ENCODE peak calls at places on chromosomes 2 and 18, in eight cellular contexts. T is activated CD4-positive, alpha-beta memory T cell treated with anti-CD3 and anti-CD28 coated beads, Interleukin-2, amount 10 ng/mL, durations not matched to agents 7 days and 5 days; V is Right ventricle myocardium inferior; L is midbrain; I is NCI-H510A; S is stimulated activated naive CD8-positive, alpha-beta T cell treated with anti-CD3 and anti-CD28 coated beads, Interleukin-15, Interleukin-2, amounts not matched to agents 100 U/mL and 50 U/mL, for 24 hours; F is activated T-helper 1 cell treated with Interleukin-2 at 50 U/mL for 16 hours; E is effector CD4-positive, alpha-beta T cell. Z is an unnamed sample.
A peak's percentile ranks its signal among the peaks of the same experiment; 100 is the strongest.

GRCh38 chr2:219230201-219230540 is 565 bp downstream of the ANKZF1 start:
- DNase-seq in T (peak; percentile 56), V (peak; percentile 86), L (no peak), I (no peak), S (peak; percentile 75), F (no peak), E (peak; percentile 29), Z (peak; percentile 85)

GRCh38 chr2:196336715-196337617 is 165.6 kb upstream of the STK17B start:
- DNase-seq in T (peak; percentile 23), V (no peak), L (peak; percentile 5), I (no peak), S (peak; percentile 18), F (no peak), E (peak; percentile 4), Z (no peak)

GRCh38 chr2:14751581-14751980 is 119.1 kb downstream of the LRATD1 start:
- DNase-seq in T (no peak), V (no peak), L (no peak), I (no peak), S (no peak), F (no peak), E (no peak), Z (no peak)

GRCh38 chr2:234268314-234268713 is 217.8 kb downstream of the SPP2 start:
- DNase-seq in T (no peak), V (no peak), L (no peak), I (no peak), S (no peak), F (no peak), E (no peak), Z (no peak)

GRCh38 chr18:70394672-70395071 is 105.8 kb downstream of the SOCS6 start:
- DNase-seq in T (no peak), V (no peak), L (no peak), I (no peak), S (no peak), F (no peak), E (no peak), Z (no peak)

GRCh38 chr2:10733584-10733958 is 12.1 kb downstream of the ATP6V1C2 start:
- DNase-seq in T (no peak), V (no peak), L (no peak), I (no peak), S (no peak), F (no peak), E (no peak), Z (no peak)

GRCh38 chr2:237227190-237227988 is 141.7 kb downstream of the COPS8 start:
- DNase-seq in T (peak; percentile 20), V (no peak), L (no peak), I (no peak), S (peak; percentile 27), F (no peak), E (no peak), Z (peak; percentile 64)

GRCh38 chr2:134836986-134837385 is 1.4 kb upstream of the ACMSD start:
- DNase-seq in T (no peak), V (no peak), L (no peak), I (no peak), S (no peak), F (no peak), E (no peak), Z (no peak)

GRCh38 chr2:21231985-21232384 is 108.2 kb downstream of the TDRD15 start:
- DNase-seq in T (no peak), V (no peak), L (peak; percentile 5), I (no peak), S (no peak), F (no peak), E (no peak), Z (no peak)

GRCh38 chr2:232117413-232117812 is 155.9 kb downstream of the DIS3L2 start:
- DNase-seq in T (no peak), V (no peak), L (no peak), I (no peak), S (no peak), F (no peak), E (no peak), Z (no peak)

GRCh38 chr2:124032799-124033198 is 7.7 kb downstream of the CNTNAP5 start:
- DNase-seq in T (no peak), V (no peak), L (no peak), I (no peak), S (no peak), F (no peak), E (no peak), Z (no peak)

GRCh38 chr2:69196327-69197117 is 183.5 kb downstream of the ANTXR1 start:
- DNase-seq in T (no peak), V (peak; percentile 66), L (no peak), I (no peak), S (no peak), F (no peak), E (no peak), Z (no peak)

GRCh38 chr18:75130591-75131274 is 78.2 kb downstream of the PTGR3 start:
- DNase-seq in T (no peak), V (no peak), L (no peak), I (no peak), S (no peak), F (no peak), E (no peak), Z (no peak)

GRCh38 chr2:201228271-201228911 is 31.9 kb upstream of the CASP8 start:
- DNase-seq in T (no peak), V (no peak), L (no peak), I (no peak), S (no peak), F (no peak), E (no peak), Z (no peak)

GRCh38 chr2:119252186-119253113 is 28.8 kb downstream of the STEAP3 start:
- DNase-seq in T (no peak), V (no peak), L (no peak), I (no peak), S (no peak), F (no peak), E (no peak), Z (peak; percentile 62)

GRCh38 chr18:73279499-73279898 is 411.7 kb upstream of the NETO1 start:
- DNase-seq in T (no peak), V (peak; percentile 82), L (no peak), I (no peak), S (no peak), F (no peak), E (no peak), Z (no peak)

Z was measured in islet precursor cell.